ENCODE peak calls at places on chromosome 9, in nine cellular contexts. K is kidney, U is mesendoderm, C is HCT116, M is endothelial cell of umbilical vein, J is neural progenitor cell, R is H1, Z is neuronal stem cell, I is mammary epithelial cell. O is an unnamed sample.

GRCh38 chr9:38359297-38359653 is 33.2 kb upstream of the ALDH1B1 start:
- DNase-seq in U (no peak), R (no peak), I (no peak), Z (no peak), M (no peak), K (no peak), C (no peak), J (no peak), O (no peak)

GRCh38 chr9:108444400-108445358 is 411.1 kb downstream of the ACTL7B start:
- DNase-seq in R (no peak), C (peak; percentile 90), K (no peak), I (peak; percentile 91), M (peak; percentile 89), J (peak; percentile 11), U (no peak), Z (no peak), O (peak; percentile 87)

GRCh38 chr9:37949576-37949975 is 45.6 kb upstream of the SLC25A51 start:
- DNase-seq in M (no peak), R (no peak), C (no peak), U (no peak), K (no peak), I (peak; percentile 72), Z (no peak), J (no peak), O (no peak)

GRCh38 chr9:85430659-85431370 is 310.9 kb downstream of the AGTPBP1 start:
- DNase-seq in M (peak; percentile 42), K (no peak), U (peak; percentile 27), I (no peak), Z (no peak), C (no peak), J (no peak), R (no peak), O (no peak)

GRCh38 chr9:108245901-108246300 is 609.9 kb downstream of the ACTL7B start:
- DNase-seq in K (no peak), I (no peak), M (no peak), J (no peak), C (no peak), R (no peak), U (no peak), Z (no peak), O (no peak)

GRCh38 chr9:97518909-97519307 is 17.4 kb downstream of the TMOD1 start:
- DNase-seq in J (no peak), Z (no peak), C (no peak), K (peak; percentile 79), R (no peak), I (no peak), U (no peak), M (peak; percentile 97), O (no peak)

GRCh38 chr9:99085949-99086948 is 18.7 kb upstream of the TGFBR1 start:
- DNase-seq in R (no peak), U (no peak), C (no peak), K (no peak), M (peak; percentile 7), J (no peak), Z (no peak), I (no peak), O (no peak)

GRCh38 chr9:115845648-115846312 is 307.8 kb upstream of the PAPPA start:
- DNase-seq in K (no peak), J (no peak), M (no peak), R (no peak), Z (no peak), I (peak; percentile 90), U (peak; percentile 37), C (no peak), O (peak; percentile 95)

GRCh38 chr9:81787747-81788632 is 98.6 kb upstream of the TLE1 start:
- DNase-seq in U (peak; percentile 16), M (peak; percentile 8), I (peak; percentile 66), J (no peak), C (no peak), Z (no peak), R (no peak), K (no peak), O (no peak)

GRCh38 chr9:26684029-26684428 is 208.6 kb downstream of the CAAP1 start:
- DNase-seq in K (no peak), J (no peak), R (no peak), M (no peak), C (no peak), U (no peak), I (no peak), Z (no peak), O (no peak)

DNA sequence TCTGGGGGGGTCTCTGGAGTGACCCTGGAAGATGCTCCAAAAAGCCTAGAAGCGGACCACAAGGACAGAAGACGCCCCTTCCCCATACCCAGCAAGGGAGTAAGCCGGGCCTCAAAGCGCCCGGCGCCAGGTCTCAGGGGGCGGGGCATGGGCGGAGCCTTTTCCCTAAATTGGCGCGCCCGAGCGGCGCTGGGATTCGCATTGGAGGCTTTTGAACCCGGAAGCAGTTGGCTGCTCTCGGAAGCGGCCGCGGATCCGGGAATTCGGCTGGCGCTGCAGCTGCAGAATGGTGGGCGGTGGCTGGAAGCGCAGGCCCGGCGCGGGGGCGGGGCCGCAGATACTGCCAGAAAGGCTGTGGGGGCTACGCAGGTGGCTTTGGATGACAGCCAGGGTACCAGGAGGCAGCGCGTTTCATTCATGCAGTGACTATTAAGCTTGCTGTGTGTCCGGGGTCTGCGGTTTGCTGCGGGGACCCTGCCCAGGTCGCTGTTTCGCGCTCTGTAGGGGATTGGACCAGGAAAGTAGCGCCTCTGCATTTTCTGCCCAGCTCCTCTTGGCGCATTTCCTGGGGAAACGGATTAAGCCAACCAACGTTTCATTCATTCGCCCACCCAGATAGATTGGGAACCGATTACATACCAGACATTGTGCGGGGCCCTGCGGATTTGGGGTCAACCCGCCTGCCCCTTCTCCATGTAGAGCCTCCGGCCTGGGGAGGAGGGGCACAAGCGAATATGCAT is 83.0 kb upstream of the FREM1 start:
- DNase-seq in K (peak; percentile 95), J (peak; percentile 95), C (no peak), I (peak; percentile 24), M (peak; percentile 84), R (peak; percentile 88), Z (peak; percentile 86), U (peak; percentile 96), O (peak; percentile 55)
- H3K9ac ChIP-seq in K (peak overlapping the region; percentile 65), J (no peak overlapping the region), C (no peak overlapping the region), I (no peak overlapping the region), M (peak overlapping the region; percentile 85), R (peak overlapping the region; percentile 79), Z (no peak overlapping the region), U (peak overlapping the region; percentile 81), O (peak overlapping the region; percentile 75)

GRCh38 chr9:134476256-134476941 is 150.1 kb downstream of the RXRA start:
- DNase-seq in K (no peak), Z (no peak), J (no peak), R (no peak), I (no peak), M (no peak), U (no peak), C (no peak), O (no peak)
- H3K9ac ChIP-seq in K (no peak overlapping the region), Z (no peak overlapping the region), J (no peak overlapping the region), R (no peak overlapping the region), I (no peak overlapping the region), M (no peak overlapping the region), U (no peak overlapping the region), C (peak overlapping the region; percentile 33), O (no peak overlapping the region)

GRCh38 chr9:132054024-132054423 is 25.6 kb downstream of the MED27 start:
- DNase-seq in I (no peak), K (no peak), J (no peak), Z (no peak), R (no peak), C (no peak), U (no peak), M (no peak), O (no peak)
- H3K9ac ChIP-seq in I (no peak overlapping the region), K (no peak overlapping the region), J (no peak overlapping the region), Z (no peak overlapping the region), R (no peak overlapping the region), C (no peak overlapping the region), U (no peak overlapping the region), M (no peak overlapping the region), O (no peak overlapping the region)

GRCh38 chr9:94825620-94825958 is 99.1 kb downstream of the AOPEP start:
- DNase-seq in K (no peak), I (no peak), C (no peak), J (no peak), Z (no peak), M (no peak), U (no peak), R (no peak), O (no peak)
- H3K9ac ChIP-seq in K (no peak overlapping the region), I (no peak overlapping the region), C (no peak overlapping the region), J (no peak overlapping the region), Z (no peak overlapping the region), M (no peak overlapping the region), U (no peak overlapping the region), R (no peak overlapping the region), O (no peak overlapping the region)

GRCh38 chr9:136588663-136589464 is 43.0 kb upstream of the NOTCH1 start:
- DNase-seq in M (no peak), I (no peak), R (no peak), Z (no peak), K (peak; percentile 73), J (no peak), C (no peak), U (peak; percentile 43), O (no peak)
- H3K9ac ChIP-seq in M (no peak overlapping the region), I (no peak overlapping the region), R (peak overlapping the region; percentile 71), Z (peak overlapping the region; percentile 71), K (no peak overlapping the region), J (no peak overlapping the region), C (no peak overlapping the region), U (peak overlapping the region; percentile 64), O (no peak overlapping the region)

DNA sequence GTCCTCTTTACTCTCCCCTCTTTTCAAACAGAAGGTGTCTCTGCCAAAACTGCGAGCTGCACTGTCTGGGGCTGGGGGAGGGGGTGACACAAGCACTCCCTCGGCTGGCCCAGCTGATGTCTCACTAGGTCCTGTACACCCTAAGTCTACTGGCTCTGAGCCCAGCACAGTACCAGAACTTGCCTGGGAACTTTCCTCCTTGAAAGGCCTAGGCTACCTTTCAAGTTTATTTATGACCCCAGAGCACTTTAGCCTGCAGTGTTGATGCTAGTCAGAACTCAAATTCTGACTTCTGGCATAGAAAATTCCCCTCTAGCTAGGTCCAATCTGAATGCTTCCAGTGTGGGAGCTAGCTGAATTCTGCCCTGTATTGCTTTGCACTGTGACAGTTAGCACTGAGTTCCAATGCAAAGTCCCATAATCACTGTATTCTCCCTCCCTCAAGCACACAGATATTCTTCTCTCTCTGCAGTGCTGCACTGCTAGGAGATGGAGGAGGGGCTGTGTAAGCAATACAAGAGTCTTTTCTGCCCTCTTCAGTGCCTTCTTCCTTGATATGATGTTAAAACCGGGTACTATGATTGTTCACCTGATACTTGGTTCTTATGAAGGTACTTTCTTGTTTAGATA is 10.5 kb downstream of the LURAP1L start:
- DNase-seq in C (peak; percentile 60), I (peak; percentile 74), R (no peak), J (no peak), M (no peak), U (no peak), K (peak; percentile 65), Z (no peak), O (no peak)
- H3K9ac ChIP-seq in C (peak overlapping the region; percentile 59), I (peak overlapping the region; percentile 57), R (no peak overlapping the region), J (no peak overlapping the region), M (no peak overlapping the region), U (no peak overlapping the region), K (no peak overlapping the region), Z (no peak overlapping the region), O (no peak overlapping the region)